ENCODE peak calls at places on chromosomes 12 and 14, in four cellular contexts. Z is WTC11, K is HepG2, I is GM12878. Y is an unnamed sample.

GRCh38 chr14:54627718-54628345 is 60.9 kb downstream of the SAMD4A start:
- DNase-seq in Z (no peak), K (no peak), I (peak), Y (no peak)

GRCh38 chr12:11171953-11172675 is 1.1 kb downstream of the SMIM10L1 start:
- DNase-seq in Z (no peak), K (peak), I (no peak), Y (peak)

GRCh38 chr12:82650627-82651337 is 35.9 kb upstream of the TMTC2 start:
- DNase-seq in Z (no peak), K (peak), I (peak), Y (no peak)

GRCh38 chr12:112001555-112001954 is 11.4 kb downstream of the TMEM116 start:
- DNase-seq in Z (no peak), K (no peak), I (no peak), Y (no peak)

GRCh38 chr12:14618990-14619389 is 51.3 kb upstream of the PLBD1 start:
- DNase-seq in Z (no peak), K (no peak), I (no peak), Y (peak)

GRCh38 chr14:79543966-79544365 is 667.3 kb downstream of the DIO2 start:
- DNase-seq in Z (peak), K (no peak), I (no peak), Y (peak)

GRCh38 chr12:56213878-56214277 is 7.8 kb downstream of the RNF41 start:
- DNase-seq in Z (no peak), K (no peak), I (no peak), Y (peak)

GRCh38 chr12:85657836-85658235 is 178.4 kb downstream of the RASSF9 start:
- DNase-seq in Z (no peak), K (no peak), I (no peak), Y (no peak)

GRCh38 chr14:26870096-26870495 is 272.3 kb upstream of the NOVA1 start:
- DNase-seq in Z (no peak), K (no peak), I (no peak), Y (no peak)

GRCh38 chr14:99546230-99546879 is 57.7 kb downstream of the CCDC85C start:
- DNase-seq in Z (peak), K (no peak), I (no peak), Y (no peak)

GRCh38 chr12:52126605-52127578 is 47.4 kb downstream of the SMIM41 start:
- DNase-seq in Z (no peak), K (no peak), I (no peak), Y (no peak)

GRCh38 chr12:122081108-122081696 is 2.6 kb downstream of the MLXIP start:
- DNase-seq in Z (no peak), K (no peak), I (no peak), Y (no peak)

GRCh38 chr14:36656769-36657408 is 4.8 kb upstream of the PAX9 start:
- DNase-seq in Z (peak), K (no peak), I (no peak), Y (no peak)

GRCh38 chr12:1914116-1914911 is 4.1 kb downstream of the CACNA2D4 start:
- DNase-seq in Z (no peak), K (no peak), I (no peak), Y (no peak)

GRCh38 chr12:118983147-118983824 is 1.9 kb downstream of the SRRM4 start:
- DNase-seq in Z (no peak), K (no peak), I (no peak), Y (no peak)

GRCh38 chr12:46915082-46915481 is 89.3 kb upstream of the SLC38A4 start:
- DNase-seq in Z (no peak), K (no peak), I (no peak), Y (no peak)

GRCh38 chr14:37230551-37231194 is 32.9 kb downstream of the MIPOL1 start:
- DNase-seq in Z (no peak), K (peak), I (no peak), Y (peak)

GRCh38 chr12:48602192-48602989 is 32.5 kb upstream of the LALBA start:
- DNase-seq in Z (no peak), K (peak), I (no peak), Y (no peak)

GRCh38 chr14:66939409-66939808 is 249.8 kb upstream of the GARIN2 start:
- DNase-seq in Z (no peak), K (no peak), I (no peak), Y (no peak)

GRCh38 chr14:98808494-98809407 is 463.2 kb downstream of the BCL11B start:
- DNase-seq in Z (no peak), K (no peak), I (no peak), Y (no peak)

GRCh38 chr12:3681595-3681921 is 71.4 kb downstream of the CRACR2A start:
- DNase-seq in Z (no peak), K (no peak), I (no peak), Y (no peak)

GRCh38 chr12:50913224-50913623 is 39.1 kb upstream of the HIGD1C start:
- DNase-seq in Z (no peak), K (no peak), I (no peak), Y (no peak)

GRCh38 chr12:18261273-18261672 is at the start of gene PIK3C2G:
- DNase-seq in Z (no peak), K (no peak), I (no peak), Y (no peak)

GRCh38 chr12:66071556-66071955 is 59.0 kb downstream of the LLPH start:
- DNase-seq in Z (no peak), K (no peak), I (no peak), Y (no peak)

GRCh38 chr14:22184157-22185025 is 404.6 kb downstream of the DAD1 start:
- DNase-seq in Z (no peak), K (no peak), I (no peak), Y (no peak)

GRCh38 chr12:118038122-118038521 is 21.6 kb downstream of the RFC5 start:
- DNase-seq in Z (no peak), K (no peak), I (no peak), Y (no peak)

GRCh38 chr14:31781578-31781977 is 220.4 kb downstream of the NUBPL start:
- DNase-seq in Z (no peak), K (no peak), I (no peak), Y (no peak)

GRCh38 chr12:84689638-84690037 is 223.0 kb downstream of the SLC6A15 start:
- DNase-seq in Z (peak), K (no peak), I (no peak), Y (no peak)

GRCh38 chr12:54716284-54716683 is 68.1 kb upstream of the DCD start:
- DNase-seq in Z (no peak), K (no peak), I (no peak), Y (no peak)

GRCh38 chr14:90741682-90741946 is 74.6 kb downstream of the TTC7B start:
- DNase-seq in Z (no peak), K (no peak), I (no peak), Y (no peak)
- TF ChIP-seq CBFB in Z (no peak), K (no peak), I (no peak), Y (no peak)

GRCh38 chr14:51337520-51337919 is 97.5 kb downstream of the TMX1 start:
- DNase-seq in Z (no peak), K (no peak), I (no peak), Y (no peak)
- TF ChIP-seq CBFB in Z (no peak), K (no peak), I (no peak), Y (no peak)

GRCh38 chr12:92398565-92399309 is 253.1 kb upstream of the BTG1 start:
- DNase-seq in Z (no peak), K (no peak), I (no peak), Y (no peak)

GRCh38 chr12:92394895-92395294 is 249.2 kb upstream of the BTG1 start:
- DNase-seq in Z (no peak), K (no peak), I (no peak), Y (peak)

GRCh38 chr12:92393504-92393903 is 247.9 kb upstream of the BTG1 start:
- DNase-seq in Z (no peak), K (no peak), I (no peak), Y (no peak)

GRCh38 chr12:92395322-92395721 is 249.7 kb upstream of the BTG1 start:
- DNase-seq in Z (no peak), K (no peak), I (no peak), Y (no peak)

DNA sequence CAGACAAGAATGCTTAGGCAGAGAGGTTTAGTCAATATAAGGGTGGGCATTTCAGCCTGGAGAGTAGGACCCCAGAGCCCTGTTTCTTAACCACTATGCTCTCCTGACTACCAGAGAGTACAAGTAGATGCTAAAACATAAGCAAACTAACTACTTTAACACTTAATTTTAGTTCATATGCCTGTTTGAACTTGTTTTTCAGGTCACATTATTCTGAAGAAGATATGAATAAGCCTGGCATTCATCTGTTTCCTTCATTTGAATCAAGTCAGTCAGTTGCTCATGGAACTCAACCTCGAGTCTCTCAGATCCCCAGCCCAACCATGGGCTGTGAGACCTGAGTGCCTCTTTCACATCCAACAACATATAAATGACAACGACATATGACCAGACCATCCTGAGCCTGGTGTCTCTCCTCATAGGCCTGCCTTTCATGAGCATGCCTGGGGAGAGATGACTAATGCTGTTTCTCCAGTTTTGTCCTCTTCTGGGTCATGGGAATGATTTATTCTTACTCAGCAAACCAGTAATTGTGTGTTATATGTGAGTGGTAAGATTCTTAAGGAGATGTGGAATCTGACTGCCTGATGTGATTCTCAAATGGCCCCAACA is 251.1 kb upstream of the BTG1 start:
- DNase-seq in Z (no peak), K (no peak), I (no peak), Y (no peak)
- TF ChIP-seq CBFB in Z (no peak), K (no peak), I (no peak), Y (no peak)

GRCh38 chr14:33848706-33849454 is 102.0 kb downstream of the EGLN3 start:
- DNase-seq in Z (peak), K (peak), I (no peak), Y (peak)
- TF ChIP-seq CBFB in Z (no peak), K (no peak), I (no peak), Y (no peak)

DNA sequence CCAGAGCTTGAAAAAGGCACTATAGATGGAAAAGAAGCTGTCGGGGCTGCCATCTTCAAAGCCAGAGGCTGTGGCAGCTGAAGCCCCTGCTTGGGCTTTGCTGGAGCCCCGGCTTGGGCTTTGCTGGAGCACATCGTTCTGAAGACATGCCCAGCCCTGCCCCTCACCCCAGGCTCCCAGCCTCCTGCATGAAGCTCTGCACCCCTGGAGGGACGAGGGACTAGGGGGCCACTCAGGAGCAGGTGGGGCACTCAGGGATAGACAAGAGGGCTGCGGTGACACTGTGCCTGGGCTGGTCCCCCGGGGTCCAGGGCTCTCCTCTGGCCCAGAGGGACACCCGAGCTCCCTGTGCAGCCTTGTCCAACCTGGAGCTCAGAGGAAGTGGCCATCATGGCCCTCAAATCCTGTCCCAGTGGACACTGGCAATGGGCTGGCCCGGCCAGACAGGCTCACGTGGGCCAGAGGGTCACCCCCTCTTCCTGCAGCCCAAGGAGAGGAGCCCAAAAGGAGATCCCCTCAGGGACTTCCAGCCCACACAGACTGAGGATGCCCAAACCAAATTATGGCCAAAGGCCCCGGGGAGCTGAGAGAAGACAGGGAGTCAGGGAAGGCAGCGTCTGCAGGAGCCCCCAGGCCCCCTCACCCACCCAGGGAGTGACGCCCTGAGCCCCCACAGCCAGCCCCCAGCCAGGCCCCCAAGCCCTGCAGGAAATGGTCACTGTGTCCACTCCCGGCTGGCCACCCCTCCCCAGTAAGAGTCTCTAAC is 23.1 kb upstream of the C14orf180 start:
- DNase-seq in Z (peak), K (no peak), I (no peak), Y (no peak)
- TF ChIP-seq CBFB in Z (no peak), K (no peak), I (no peak), Y (no peak)

DNA sequence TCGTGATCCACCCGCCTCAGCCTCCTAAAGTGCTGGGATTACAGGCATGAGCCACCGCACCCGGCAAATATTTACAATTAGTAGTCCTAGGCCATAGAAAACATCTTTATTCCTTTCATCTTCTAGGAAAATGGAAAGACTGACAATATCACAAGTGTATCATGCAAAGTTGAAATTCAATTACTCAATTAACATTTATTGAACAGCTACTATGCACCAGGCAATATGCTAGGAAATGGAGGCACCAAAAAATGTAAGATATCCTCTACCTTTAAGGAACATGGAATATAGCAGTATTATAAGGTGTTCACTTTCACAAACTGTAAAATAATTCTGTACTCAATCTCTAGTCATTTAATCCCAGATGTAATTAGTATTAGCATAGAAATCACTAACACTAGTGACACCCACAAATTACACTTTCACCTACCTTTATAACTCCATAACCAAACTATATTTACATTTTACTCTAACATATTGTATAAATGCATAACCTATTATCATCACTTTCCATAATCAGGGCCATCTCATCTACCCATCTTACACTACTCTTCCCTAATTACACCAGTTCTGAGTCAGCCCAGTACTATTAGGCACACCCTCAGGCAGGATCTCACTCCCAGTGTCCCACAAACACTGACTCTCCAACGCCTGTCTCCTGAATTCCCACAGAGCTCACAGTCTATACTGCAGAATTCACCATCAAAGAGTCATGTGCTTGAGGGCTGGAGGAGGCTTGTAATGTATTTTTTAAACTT is 10.4 kb downstream of the CORO1C start:
- DNase-seq in Z (no peak), K (no peak), I (no peak), Y (no peak)
- TF ChIP-seq CBFB in Z (no peak), K (no peak), I (no peak), Y (no peak)

DNA sequence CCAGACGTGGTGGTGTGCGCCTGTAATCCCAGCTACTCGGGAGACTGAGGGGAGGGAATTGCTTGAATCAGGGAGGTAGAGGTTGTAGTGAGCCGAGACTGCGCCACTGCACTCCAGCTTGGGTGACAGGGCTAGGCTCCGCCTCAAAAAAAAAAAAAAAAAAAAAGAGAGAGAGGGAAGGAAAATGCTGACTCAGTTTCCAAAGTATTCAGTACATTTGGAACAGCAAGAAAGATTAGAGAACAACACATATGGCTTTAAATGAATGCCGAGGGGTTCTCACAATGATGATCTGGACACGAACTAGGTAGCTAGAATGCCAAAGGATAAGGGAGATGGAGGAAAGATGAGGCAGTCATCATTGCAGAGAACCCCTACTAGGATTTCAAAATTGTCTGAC is 97.4 kb downstream of the NAV3 start:
- DNase-seq in Z (no peak), K (no peak), I (no peak), Y (no peak)
- TF ChIP-seq CBFB in Z (no peak), K (no peak), I (no peak), Y (no peak)

Y was measured in K562.